ENCODE peak calls at places on chromosomes 1 and 21, in ten cellular contexts. One of them, this sample, is unnamed.

GRCh38 chr1:40630488-40631223 is 34.8 kb downstream of the RIMS3 start:
- DNase-seq in amniotic stem cell: no peak
- DNase-seq in left ventricle myocardium superior: no peak
- DNase-seq in GM12891: no peak
- DNase-seq in amygdala: no peak
- DNase-seq in kidney tubule cell: peak; percentile 32
- DNase-seq in GM13976: no peak
- DNase-seq in GDM1: no peak
- DNase-seq in mucosa of gallbladder: no peak
- DNase-seq in cardiac muscle cell: peak; percentile 77
- DNase-seq in this sample: no peak

GRCh38 chr1:25519624-25520023 is 23.8 kb upstream of the LDLRAP1 start:
- DNase-seq in amniotic stem cell: no peak
- DNase-seq in left ventricle myocardium superior: no peak
- DNase-seq in GM12891: no peak
- DNase-seq in amygdala: no peak
- DNase-seq in kidney tubule cell: peak; percentile 85
- DNase-seq in GM13976: no peak
- DNase-seq in GDM1: no peak
- DNase-seq in mucosa of gallbladder: no peak
- DNase-seq in cardiac muscle cell: no peak
- DNase-seq in this sample: no peak

GRCh38 chr1:235442788-235443429 is 61.3 kb downstream of the B3GALNT2 start:
- DNase-seq in amniotic stem cell: peak; percentile 36
- DNase-seq in left ventricle myocardium superior: no peak
- DNase-seq in GM12891: no peak
- DNase-seq in amygdala: no peak
- DNase-seq in kidney tubule cell: peak; percentile 69
- DNase-seq in GM13976: no peak
- DNase-seq in GDM1: no peak
- DNase-seq in mucosa of gallbladder: no peak
- DNase-seq in cardiac muscle cell: no peak
- DNase-seq in this sample: no peak

GRCh38 chr21:42079008-42079938 is 8.2 kb downstream of the UMODL1 start:
- DNase-seq in amniotic stem cell: no peak
- DNase-seq in left ventricle myocardium superior: no peak
- DNase-seq in GM12891: no peak
- DNase-seq in amygdala: no peak
- DNase-seq in kidney tubule cell: no peak
- DNase-seq in GM13976: no peak
- DNase-seq in GDM1: no peak
- DNase-seq in mucosa of gallbladder: no peak
- DNase-seq in cardiac muscle cell: no peak
- DNase-seq in this sample: no peak

GRCh38 chr1:8903908-8904650 is 25.6 kb upstream of the ENO1 start:
- DNase-seq in amniotic stem cell: peak; percentile 95
- DNase-seq in left ventricle myocardium superior: no peak
- DNase-seq in GM12891: no peak
- DNase-seq in amygdala: peak; percentile 32
- DNase-seq in kidney tubule cell: peak; percentile 96
- DNase-seq in GM13976: no peak
- DNase-seq in GDM1: no peak
- DNase-seq in mucosa of gallbladder: peak; percentile 51
- DNase-seq in cardiac muscle cell: no peak
- DNase-seq in this sample: no peak

GRCh38 chr1:107525146-107525545 is 384.3 kb downstream of the NTNG1 start:
- DNase-seq in amniotic stem cell: no peak
- DNase-seq in left ventricle myocardium superior: no peak
- DNase-seq in GM12891: no peak
- DNase-seq in amygdala: no peak
- DNase-seq in kidney tubule cell: peak; percentile 40
- DNase-seq in GM13976: no peak
- DNase-seq in GDM1: no peak
- DNase-seq in mucosa of gallbladder: no peak
- DNase-seq in cardiac muscle cell: no peak
- DNase-seq in this sample: no peak

GRCh38 chr21:42582422-42583149 is 68.9 kb downstream of the SLC37A1 start:
- DNase-seq in amniotic stem cell: no peak
- DNase-seq in left ventricle myocardium superior: no peak
- DNase-seq in GM12891: no peak
- DNase-seq in amygdala: no peak
- DNase-seq in kidney tubule cell: no peak
- DNase-seq in GM13976: no peak
- DNase-seq in GDM1: no peak
- DNase-seq in mucosa of gallbladder: no peak
- DNase-seq in cardiac muscle cell: no peak
- DNase-seq in this sample: no peak

GRCh38 chr21:14677023-14677422 is 130.9 kb upstream of the SAMSN1 start:
- DNase-seq in amniotic stem cell: no peak
- DNase-seq in left ventricle myocardium superior: no peak
- DNase-seq in GM12891: no peak
- DNase-seq in amygdala: no peak
- DNase-seq in kidney tubule cell: peak; percentile 4
- DNase-seq in GM13976: no peak
- DNase-seq in GDM1: no peak
- DNase-seq in mucosa of gallbladder: no peak
- DNase-seq in cardiac muscle cell: no peak
- DNase-seq in this sample: no peak

GRCh38 chr1:230105245-230105753 is 38.3 kb downstream of the GALNT2 start:
- DNase-seq in amniotic stem cell: no peak
- DNase-seq in left ventricle myocardium superior: no peak
- DNase-seq in GM12891: no peak
- DNase-seq in amygdala: no peak
- DNase-seq in kidney tubule cell: no peak
- DNase-seq in GM13976: no peak
- DNase-seq in GDM1: no peak
- DNase-seq in mucosa of gallbladder: no peak
- DNase-seq in cardiac muscle cell: no peak
- DNase-seq in this sample: no peak

GRCh38 chr1:37634554-37635308 is at the start of gene RSPO1:
- DNase-seq in amniotic stem cell: no peak
- DNase-seq in left ventricle myocardium superior: no peak
- DNase-seq in GM12891: no peak
- DNase-seq in amygdala: no peak
- DNase-seq in kidney tubule cell: peak; percentile 4
- DNase-seq in GM13976: no peak
- DNase-seq in GDM1: no peak
- DNase-seq in mucosa of gallbladder: no peak
- DNase-seq in cardiac muscle cell: peak; percentile 23
- DNase-seq in this sample: no peak

GRCh38 chr1:43979528-43980254 is 681 bp downstream of the B4GALT2 start:
- DNase-seq in amniotic stem cell: no peak
- DNase-seq in left ventricle myocardium superior: peak; percentile 66
- DNase-seq in GM12891: no peak
- DNase-seq in amygdala: peak; percentile 28
- DNase-seq in kidney tubule cell: peak; percentile 53
- DNase-seq in GM13976: peak; percentile 71
- DNase-seq in GDM1: no peak
- DNase-seq in mucosa of gallbladder: no peak
- DNase-seq in cardiac muscle cell: peak; percentile 36
- DNase-seq in this sample: peak; percentile 64

GRCh38 chr1:27862671-27863551 is 9.4 kb upstream of the THEMIS2 start:
- DNase-seq in amniotic stem cell: peak; percentile 90
- DNase-seq in left ventricle myocardium superior: no peak
- DNase-seq in GM12891: no peak
- DNase-seq in amygdala: no peak
- DNase-seq in kidney tubule cell: peak; percentile 100
- DNase-seq in GM13976: peak; percentile 50
- DNase-seq in GDM1: peak; percentile 23
- DNase-seq in mucosa of gallbladder: peak; percentile 63
- DNase-seq in cardiac muscle cell: no peak
- DNase-seq in this sample: peak; percentile 52

GRCh38 chr1:16418823-16419425 is 18.3 kb downstream of the SPATA21 start:
- DNase-seq in amniotic stem cell: no peak
- DNase-seq in left ventricle myocardium superior: no peak
- DNase-seq in GM12891: no peak
- DNase-seq in amygdala: no peak
- DNase-seq in kidney tubule cell: no peak
- DNase-seq in GM13976: no peak
- DNase-seq in GDM1: no peak
- DNase-seq in mucosa of gallbladder: no peak
- DNase-seq in cardiac muscle cell: no peak
- DNase-seq in this sample: no peak

GRCh38 chr1:205082431-205082830 is 1.8 kb downstream of the TMEM81 start:
- DNase-seq in amniotic stem cell: no peak
- DNase-seq in left ventricle myocardium superior: no peak
- DNase-seq in GM12891: no peak
- DNase-seq in amygdala: no peak
- DNase-seq in kidney tubule cell: no peak
- DNase-seq in GM13976: no peak
- DNase-seq in GDM1: no peak
- DNase-seq in mucosa of gallbladder: no peak
- DNase-seq in cardiac muscle cell: no peak
- DNase-seq in this sample: no peak

This sample was measured in GM06990.